ENCODE peak calls at places on chromosomes 7 and 10, in five cellular contexts. B is naive thymus-derived CD4-positive, alpha-beta T cell; V is T-helper 17 cell; A is AG04450; X is mucosa of gallbladder. C is an unnamed sample.

GRCh38 chr10:62178568-62178967 is 90.1 kb downstream of the RTKN2 start:
- DNase-seq in A (no peak), V (no peak), B (no peak), X (no peak), C (no peak)

GRCh38 chr7:151631149-151631967 is 111.7 kb upstream of the RHEB start:
- DNase-seq in B (peak; percentile 25), V (no peak), A (no peak), X (no peak), C (no peak)

GRCh38 chr7:6579446-6579845 is 2.2 kb downstream of the ZDHHC4 start:
- DNase-seq in A (no peak), V (no peak), X (no peak), B (no peak), C (no peak)

GRCh38 chr7:103765891-103766290 is 223.6 kb downstream of the RELN start:
- DNase-seq in X (no peak), A (no peak), V (no peak), B (no peak), C (no peak)

GRCh38 chr7:103113164-103113563 is 35.7 kb downstream of the NAPEPLD start:
- DNase-seq in B (no peak), V (no peak), A (peak; percentile 59), X (no peak), C (no peak)

GRCh38 chr10:108783897-108784296 is 1139.4 kb downstream of the XPNPEP1 start:
- DNase-seq in X (no peak), A (no peak), B (no peak), V (no peak), C (no peak)

GRCh38 chr10:78458983-78459638 is 425.4 kb downstream of the RPS24 start:
- DNase-seq in V (no peak), X (peak; percentile 36), B (no peak), A (peak; percentile 21), C (no peak)

GRCh38 chr10:88395677-88396076 is 187.4 kb downstream of the RNLS start:
- DNase-seq in V (no peak), B (no peak), A (no peak), X (no peak), C (no peak)

GRCh38 chr10:132062641-132063390 is 2.9 kb upstream of the JAKMIP3 start:
- DNase-seq in X (no peak), B (no peak), A (no peak), V (no peak), C (no peak)

GRCh38 chr7:93927585-93927984 is 6.0 kb downstream of the GNG11 start:
- DNase-seq in B (no peak), A (no peak), V (no peak), X (no peak), C (no peak)

GRCh38 chr10:17181751-17182150 is 19.7 kb downstream of the TRDMT1 start:
- DNase-seq in A (no peak), X (peak; percentile 25), B (no peak), V (no peak), C (no peak)

GRCh38 chr7:48009257-48009656 is 19.6 kb downstream of the SUN3 start:
- DNase-seq in X (no peak), B (no peak), A (no peak), V (no peak), C (no peak)

GRCh38 chr10:5484205-5484604 is 15.2 kb downstream of the CALML5 start:
- DNase-seq in B (no peak), A (no peak), V (no peak), X (no peak), C (no peak)

GRCh38 chr7:140506788-140507464 is 27.6 kb upstream of the MKRN1 start:
- DNase-seq in A (peak; percentile 74), V (no peak), X (peak; percentile 22), B (no peak), C (no peak)

GRCh38 chr10:34732926-34733325 is 82.2 kb downstream of the PARD3 start:
- DNase-seq in B (no peak), A (no peak), V (no peak), X (no peak), C (no peak)

GRCh38 chr10:20855398-20856038 is 41.6 kb downstream of the NEBL start:
- DNase-seq in X (no peak), V (no peak), A (peak; percentile 1), B (no peak), C (no peak)

GRCh38 chr10:17235136-17235535 is 7.1 kb downstream of the VIM start:
- DNase-seq in B (no peak), A (no peak), X (no peak), V (no peak), C (no peak)

GRCh38 chr10:105258674-105259065 is 617.6 kb downstream of the SORCS3 start:
- DNase-seq in V (no peak), B (no peak), X (no peak), A (no peak), C (no peak)

GRCh38 chr10:121927361-121927840 is 430 bp downstream of the ATE1 start:
- DNase-seq in X (peak; percentile 37), A (no peak), V (peak; percentile 10), B (no peak), C (peak; percentile 13)

GRCh38 chr10:58157076-58157766 is 110.5 kb downstream of the IPMK start:
- DNase-seq in X (no peak), B (no peak), A (peak; percentile 88), V (no peak), C (no peak)

GRCh38 chr7:34486371-34486770 is 171.6 kb upstream of the NPSR1 start:
- DNase-seq in X (no peak), B (no peak), V (no peak), A (no peak), C (no peak)

GRCh38 chr10:119139464-119140067 is 25.9 kb downstream of the SFXN4 start:
- DNase-seq in A (no peak), V (peak; percentile 20), X (no peak), B (peak; percentile 51), C (peak; percentile 15)

GRCh38 chr7:50196719-50197118 is 103.7 kb upstream of the ZPBP start:
- DNase-seq in V (no peak), B (no peak), A (no peak), X (no peak), C (no peak)

GRCh38 chr7:120926943-120927346 is 23.6 kb upstream of the ING3 start:
- DNase-seq in V (no peak), A (no peak), X (no peak), B (no peak), C (no peak)

GRCh38 chr10:48289652-48290238 is 15.2 kb upstream of the FRMPD2 start:
- DNase-seq in B (peak; percentile 24), X (peak; percentile 38), V (peak; percentile 18), A (no peak), C (peak; percentile 11)

GRCh38 chr7:27684491-27684890 is 21.8 kb upstream of the HIBADH start:
- DNase-seq in V (no peak), B (no peak), X (no peak), A (no peak), C (no peak)